ENCODE peak calls at places on chromosomes 3 and 15, in four cellular contexts. C is Calu3, R is neural progenitor cell, J is cardiac muscle cell. I is an unnamed sample.
A peak's percentile ranks its signal among the peaks of the same experiment; 100 is the strongest.

GRCh38 chr3:115513411-115513800 is 109.9 kb upstream of the GAP43 start:
- DNase-seq in C (no peak), R (no peak), J (no peak), I (no peak)

GRCh38 chr3:61901986-61902385 is 340.6 kb downstream of the PTPRG start:
- DNase-seq in C (no peak), R (no peak), J (no peak), I (no peak)

GRCh38 chr3:122383915-122384697 is at the start of gene FAM162A:
- DNase-seq in C (peak; percentile 97), R (peak; percentile 96), J (peak; percentile 87), I (peak; percentile 96)

GRCh38 chr15:101045236-101045646 is 126.1 kb downstream of the LRRK1 start:
- DNase-seq in C (no peak), R (no peak), J (peak; percentile 65), I (no peak)

GRCh38 chr3:45123841-45124269 is 22.3 kb downstream of the CDCP1 start:
- DNase-seq in C (peak; percentile 28), R (peak; percentile 29), J (peak; percentile 47), I (peak; percentile 88)

GRCh38 chr3:58101499-58102370 is 93.5 kb downstream of the FLNB start:
- DNase-seq in C (no peak), R (no peak), J (no peak), I (no peak)

GRCh38 chr15:27017168-27017809 is 46.3 kb downstream of the GABRG3 start:
- DNase-seq in C (peak; percentile 10), R (peak; percentile 84), J (peak; percentile 69), I (peak; percentile 39)

GRCh38 chr3:4493931-4494806 is 1.0 kb downstream of the ITPR1 start:
- DNase-seq in C (no peak), R (peak; percentile 38), J (peak; percentile 51), I (no peak)

GRCh38 chr15:60091150-60091549 is 87.0 kb downstream of the FOXB1 start:
- DNase-seq in C (peak; percentile 75), R (no peak), J (peak; percentile 91), I (peak; percentile 98)

GRCh38 chr15:71455878-71456277 is 340.6 kb downstream of the THSD4 start:
- DNase-seq in C (no peak), R (no peak), J (no peak), I (no peak)

GRCh38 chr15:100728371-100729201 is 126.2 kb downstream of the ASB7 start:
- DNase-seq in C (no peak), R (no peak), J (no peak), I (no peak)

GRCh38 chr3:32443471-32443870 is 51.8 kb downstream of the CMTM7 start:
- DNase-seq in C (peak; percentile 20), R (no peak), J (peak; percentile 89), I (peak; percentile 86)

GRCh38 chr15:51380999-51381806 is 39.7 kb downstream of the GLDN start:
- DNase-seq in C (peak; percentile 72), R (peak; percentile 87), J (peak; percentile 89), I (peak; percentile 45)

GRCh38 chr3:50390523-50391177 is 31.3 kb upstream of the TMEM115 start:
- DNase-seq in C (no peak), R (no peak), J (no peak), I (no peak)

GRCh38 chr3:87796137-87796899 is 262.5 kb downstream of the CGGBP1 start:
- DNase-seq in C (no peak), R (no peak), J (no peak), I (no peak)

GRCh38 chr3:58824285-58824684 is 157.7 kb upstream of the FAM3D start:
- DNase-seq in C (peak; percentile 70), R (peak; percentile 83), J (peak; percentile 65), I (peak; percentile 37)

GRCh38 chr3:11603628-11604027 is 40.1 kb downstream of the VGLL4 start:
- DNase-seq in C (no peak), R (no peak), J (peak; percentile 92), I (no peak)

GRCh38 chr15:31215490-31216209 is 111.0 kb upstream of the KLF13 start:
- DNase-seq in C (peak; percentile 70), R (peak; percentile 86), J (peak; percentile 76), I (no peak)

GRCh38 chr15:23912191-23912590 is 225.1 kb upstream of the NDN start:
- DNase-seq in C (no peak), R (peak; percentile 81), J (no peak), I (no peak)

GRCh38 chr3:52507359-52507758 is 12.2 kb downstream of the STAB1 start:
- DNase-seq in C (peak; percentile 22), R (peak; percentile 66), J (peak; percentile 27), I (peak; percentile 55)

GRCh38 chr3:10223676-10224639 is 24.3 kb upstream of the TATDN2 start:
- DNase-seq in C (peak; percentile 18), R (no peak), J (no peak), I (no peak)

GRCh38 chr15:82021992-82022391 is 23.8 kb downstream of the MEX3B start:
- DNase-seq in C (no peak), R (no peak), J (peak; percentile 67), I (no peak)

GRCh38 chr15:79629687-79630086 is 197.6 kb downstream of the MINAR1 start:
- DNase-seq in C (no peak), R (no peak), J (peak; percentile 79), I (no peak)

GRCh38 chr3:167084566-167084965 is 295.5 kb downstream of the ZBBX start:
- DNase-seq in C (no peak), R (peak; percentile 35), J (no peak), I (no peak)

GRCh38 chr3:27616031-27616430 is 106.1 kb downstream of the EOMES start:
- DNase-seq in C (no peak), R (no peak), J (no peak), I (no peak)

GRCh38 chr15:101641894-101642293 is 10.3 kb downstream of the TM2D3 start:
- DNase-seq in C (no peak), R (no peak), J (peak; percentile 86), I (no peak)

GRCh38 chr3:178120367-178120766 is 415.9 kb upstream of the KCNMB2 start:
- DNase-seq in C (no peak), R (no peak), J (no peak), I (no peak)

GRCh38 chr3:17638351-17638750 is 104.1 kb downstream of the TBC1D5 start:
- DNase-seq in C (no peak), R (no peak), J (peak; percentile 35), I (no peak)

GRCh38 chr3:46994801-46995731 is 15.6 kb downstream of the NBEAL2 start:
- DNase-seq in C (no peak), R (no peak), J (no peak), I (no peak)

GRCh38 chr3:197001972-197002700 is 27.5 kb downstream of the MELTF start:
- DNase-seq in C (no peak), R (peak; percentile 24), J (peak; percentile 48), I (no peak)

GRCh38 chr3:187918081-187918644 is 172.9 kb upstream of the BCL6 start:
- DNase-seq in C (no peak), R (no peak), J (no peak), I (no peak)

GRCh38 chr3:136135039-136135802 is 60.9 kb downstream of the MSL2 start:
- DNase-seq in C (no peak), R (no peak), J (peak; percentile 78), I (no peak)

GRCh38 chr3:28799084-28799483 is 450.5 kb upstream of the AZI2 start:
- DNase-seq in C (no peak), R (peak; percentile 37), J (peak; percentile 25), I (no peak)

DNA sequence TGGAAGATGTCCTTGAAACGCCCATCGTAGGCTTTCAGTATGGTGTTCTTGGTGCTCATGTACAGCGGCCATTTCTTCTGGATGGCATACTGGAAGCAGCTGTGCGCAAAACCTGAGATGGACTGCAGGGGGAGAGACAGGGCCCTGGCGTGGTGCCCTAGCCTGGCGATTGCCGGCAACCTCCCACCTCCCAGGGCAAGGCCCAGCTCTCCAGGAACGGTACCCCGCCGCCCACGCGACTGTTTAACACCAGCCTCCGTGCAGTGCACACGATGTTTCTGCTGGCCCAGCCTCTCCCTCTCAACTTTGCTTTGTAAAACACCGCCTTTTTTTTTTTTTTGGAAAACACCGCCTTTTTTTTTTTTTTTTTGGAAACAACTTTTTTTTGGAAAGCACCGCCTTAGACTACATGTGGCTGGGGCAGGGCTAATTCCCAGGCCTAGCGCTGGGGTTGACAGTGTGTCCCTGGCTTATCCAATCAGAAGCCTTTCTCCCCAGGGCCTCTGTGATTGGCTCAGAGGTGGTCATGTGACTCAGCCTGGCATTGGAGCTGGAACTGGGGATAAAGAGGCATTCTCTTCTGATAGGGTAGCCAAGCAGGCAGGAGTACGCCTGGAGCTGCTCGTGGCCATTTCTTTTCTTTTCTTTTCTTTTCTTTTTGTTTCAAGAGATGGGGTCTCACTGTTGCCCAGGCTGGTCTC is 14.7 kb downstream of the IDH2 start:
- DNase-seq in C (peak; percentile 51), R (no peak), J (peak; percentile 36), I (no peak)
- TF ChIP-seq CTCF in C (no peak), R (no peak), J (peak; percentile 28), I (no peak)

GRCh38 chr3:15303728-15304127 is 28.7 kb downstream of the SH3BP5 start:
- DNase-seq in C (no peak), R (no peak), J (no peak), I (no peak)
- TF ChIP-seq CTCF in C (no peak), R (no peak), J (no peak), I (no peak)

DNA sequence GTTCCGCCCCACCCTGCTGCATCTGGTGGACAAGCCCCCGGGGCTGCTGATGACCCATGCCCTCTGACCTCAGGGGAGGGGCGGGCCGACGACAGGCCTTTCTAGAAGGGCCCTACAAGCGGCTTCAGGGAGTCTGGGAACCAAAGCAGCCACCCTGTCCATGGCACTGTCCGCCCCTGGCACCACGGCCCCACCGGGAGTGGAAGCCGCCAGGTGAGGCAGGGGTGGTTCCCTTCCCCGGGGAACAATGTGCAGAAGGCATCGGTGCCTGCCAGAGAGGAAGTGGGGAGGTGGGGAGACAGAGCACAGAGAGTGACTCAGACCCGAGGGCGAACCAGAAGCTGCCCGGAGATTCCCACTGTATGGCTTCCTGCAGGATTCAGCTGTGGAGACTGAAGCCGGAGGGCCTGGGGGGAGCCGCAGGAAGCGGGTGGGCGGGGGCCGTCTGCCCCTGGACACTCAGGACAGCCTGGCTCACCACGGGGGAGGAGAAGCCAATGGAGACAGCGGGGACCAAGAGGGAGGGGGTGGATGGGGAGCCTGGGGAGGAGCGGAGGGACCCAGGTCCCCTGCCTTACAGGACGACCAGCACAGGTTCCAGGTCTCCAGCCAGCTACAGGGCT is 134.0 kb downstream of the TPRA1 start:
- DNase-seq in C (peak; percentile 74), R (no peak), J (peak; percentile 63), I (no peak)
- TF ChIP-seq CTCF in C (no peak), R (no peak), J (no peak), I (no peak)

GRCh38 chr3:188975612-188976314 is 196.0 kb upstream of the TPRG1 start:
- DNase-seq in C (no peak), R (no peak), J (no peak), I (no peak)
- TF ChIP-seq CTCF in C (no peak), R (no peak), J (no peak), I (no peak)

DNA sequence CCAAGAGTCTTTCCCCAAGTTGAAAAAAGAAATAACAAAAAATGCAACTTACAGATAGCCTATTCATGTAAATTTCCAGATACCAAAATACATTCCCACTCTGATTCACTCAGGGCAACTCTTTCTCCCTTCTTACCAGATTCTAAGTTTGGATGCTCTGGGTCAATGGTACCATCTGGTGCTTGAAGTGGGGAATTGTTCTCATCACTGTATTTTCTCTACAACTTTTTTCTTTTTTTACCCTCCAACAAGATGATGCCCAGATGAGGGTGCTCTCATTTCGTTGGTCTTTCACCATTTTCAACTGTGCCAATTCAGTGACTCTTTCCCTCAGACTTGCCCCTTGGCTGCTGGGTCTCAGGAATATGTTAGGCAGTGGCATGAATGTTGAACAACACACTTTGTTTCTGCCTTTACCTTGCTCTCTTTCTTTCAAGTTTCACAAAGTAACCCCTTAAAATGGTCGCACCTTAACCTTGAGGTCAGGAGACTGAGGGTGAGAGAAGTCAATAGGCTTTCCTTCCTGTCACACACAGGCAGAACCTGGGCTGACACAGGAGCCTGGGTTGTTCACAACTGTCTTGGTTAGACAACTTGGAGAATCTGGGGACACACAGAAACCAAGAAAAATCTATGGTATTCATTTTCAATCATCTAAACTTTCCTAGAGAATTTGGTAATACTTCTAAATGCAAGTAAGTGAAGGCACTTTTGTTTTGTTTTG is 330.7 kb upstream of the SLCO3A1 start:
- DNase-seq in C (peak; percentile 25), R (peak; percentile 4), J (peak; percentile 43), I (no peak)
- TF ChIP-seq CTCF in C (peak; percentile 29), R (peak; percentile 34), J (no peak), I (peak; percentile 48)

I was measured in PC-9.